ENCODE peak calls at places on chromosomes 7 and 10, in four cellular contexts. O is AG04450; S is activated CD8-positive, alpha-beta memory T cell treated with anti-CD3 and anti-CD28 coated beads for 1 hour; A is endothelial cell. Q is an unnamed sample.
A peak's percentile ranks its signal among the peaks of the same experiment; 100 is the strongest.

GRCh38 chr7:34247468-34247867 is 342.1 kb downstream of the BMPER start:
- DNase-seq in S (no peak), O (no peak), A (no peak), Q (no peak)

GRCh38 chr10:117334075-117334474 is 41.2 kb downstream of the PDZD8 start:
- DNase-seq in O (no peak), S (no peak), A (no peak), Q (no peak)

GRCh38 chr7:75989726-75990388 is 4.5 kb downstream of the TMEM120A start:
- DNase-seq in S (no peak), A (no peak), O (no peak), Q (no peak)

GRCh38 chr10:107004362-107004761 is 160.1 kb downstream of the SORCS1 start:
- DNase-seq in A (no peak), S (no peak), O (no peak), Q (no peak)

GRCh38 chr10:50807851-50808776 is 68.4 kb downstream of the ASAH2B start:
- DNase-seq in O (no peak), S (no peak), A (no peak), Q (peak; percentile 9)

GRCh38 chr10:12077580-12078180 is 8.9 kb downstream of the DHTKD1 start:
- DNase-seq in A (no peak), O (no peak), S (no peak), Q (no peak)

GRCh38 chr7:132755538-132756481 is 179.5 kb upstream of the PLXNA4 start:
- DNase-seq in O (no peak), S (no peak), A (no peak), Q (no peak)

GRCh38 chr7:76425156-76425555 is 406 bp downstream of the ZP3 start:
- DNase-seq in O (no peak), S (no peak), A (no peak), Q (no peak)

GRCh38 chr10:119269737-119270136 is 62.4 kb downstream of the GRK5 start:
- DNase-seq in S (no peak), O (no peak), A (no peak), Q (no peak)

GRCh38 chr10:79937661-79938226 is 11.2 kb downstream of the SFTPD start:
- DNase-seq in S (no peak), A (peak; percentile 2), O (no peak), Q (no peak)

GRCh38 chr10:99788598-99789259 is 6.3 kb downstream of the ABCC2 start:
- DNase-seq in S (no peak), O (no peak), A (no peak), Q (peak; percentile 81)

GRCh38 chr7:42194218-42194617 is 42.8 kb downstream of the GLI3 start:
- DNase-seq in O (no peak), A (no peak), S (no peak), Q (no peak)

GRCh38 chr7:84913731-84914130 is 273.1 kb downstream of the SEMA3D start:
- DNase-seq in A (no peak), S (no peak), O (no peak), Q (peak; percentile 11)

GRCh38 chr7:139630643-139631519 is 107.4 kb downstream of the CLEC2L start:
- DNase-seq in S (no peak), O (no peak), A (no peak), Q (no peak)

GRCh38 chr7:70669859-70670258 is 462.1 kb upstream of the GALNT17 start:
- DNase-seq in O (no peak), A (no peak), S (no peak), Q (no peak)

GRCh38 chr7:16743207-16743606 is 10.3 kb upstream of the TSPAN13 start:
- DNase-seq in O (peak; percentile 10), S (no peak), A (no peak), Q (no peak)

GRCh38 chr7:28573059-28573553 is 160.8 kb downstream of the CREB5 start:
- DNase-seq in O (no peak), S (no peak), A (no peak), Q (no peak)